ENCODE peak calls at places on chromosomes 5 and 9, in ten cellular contexts. One of them, this sample, is unnamed.

GRCh38 chr9:84862786-84863185 is 193.3 kb downstream of the NTRK2 start:
- DNase-seq in uterus: peak
- DNase-seq in CD8-positive, alpha-beta T cell: no peak
- DNase-seq in A549: peak
- DNase-seq in heart right ventricle: no peak
- DNase-seq in coronary artery: no peak
- DNase-seq in CD8-positive, alpha-beta memory T cell: no peak
- DNase-seq in body of pancreas: peak
- DNase-seq in RWPE1: peak
- DNase-seq in naive thymus-derived CD4-positive, alpha-beta T cell: no peak
- DNase-seq in this sample: peak

GRCh38 chr9:125272697-125273096 is 11.1 kb downstream of the GAPVD1 start:
- DNase-seq in uterus: no peak
- DNase-seq in CD8-positive, alpha-beta T cell: no peak
- DNase-seq in A549: no peak
- DNase-seq in heart right ventricle: no peak
- DNase-seq in coronary artery: no peak
- DNase-seq in CD8-positive, alpha-beta memory T cell: no peak
- DNase-seq in body of pancreas: no peak
- DNase-seq in RWPE1: peak
- DNase-seq in naive thymus-derived CD4-positive, alpha-beta T cell: no peak
- DNase-seq in this sample: no peak

GRCh38 chr9:132600326-132600984 is 18.0 kb downstream of the BARHL1 start:
- DNase-seq in uterus: no peak
- DNase-seq in CD8-positive, alpha-beta T cell: no peak
- DNase-seq in A549: no peak
- DNase-seq in heart right ventricle: no peak
- DNase-seq in coronary artery: no peak
- DNase-seq in CD8-positive, alpha-beta memory T cell: no peak
- DNase-seq in body of pancreas: no peak
- DNase-seq in RWPE1: no peak
- DNase-seq in naive thymus-derived CD4-positive, alpha-beta T cell: no peak
- DNase-seq in this sample: no peak

GRCh38 chr9:100554935-100555401 is 22.9 kb upstream of the CAVIN4 start:
- DNase-seq in uterus: no peak
- DNase-seq in CD8-positive, alpha-beta T cell: no peak
- DNase-seq in A549: no peak
- DNase-seq in heart right ventricle: no peak
- DNase-seq in coronary artery: no peak
- DNase-seq in CD8-positive, alpha-beta memory T cell: no peak
- DNase-seq in body of pancreas: no peak
- DNase-seq in RWPE1: no peak
- DNase-seq in naive thymus-derived CD4-positive, alpha-beta T cell: no peak
- DNase-seq in this sample: no peak

GRCh38 chr9:136345281-136346156 is 18.0 kb downstream of the DNLZ start:
- DNase-seq in uterus: peak
- DNase-seq in CD8-positive, alpha-beta T cell: no peak
- DNase-seq in A549: peak
- DNase-seq in heart right ventricle: peak
- DNase-seq in coronary artery: peak
- DNase-seq in CD8-positive, alpha-beta memory T cell: no peak
- DNase-seq in body of pancreas: peak
- DNase-seq in RWPE1: no peak
- DNase-seq in naive thymus-derived CD4-positive, alpha-beta T cell: no peak
- DNase-seq in this sample: peak

GRCh38 chr9:128159073-128159783 is 837 bp upstream of the BBLN start:
- DNase-seq in uterus: peak
- DNase-seq in CD8-positive, alpha-beta T cell: peak
- DNase-seq in A549: no peak
- DNase-seq in heart right ventricle: no peak
- DNase-seq in coronary artery: no peak
- DNase-seq in CD8-positive, alpha-beta memory T cell: peak
- DNase-seq in body of pancreas: no peak
- DNase-seq in RWPE1: no peak
- DNase-seq in naive thymus-derived CD4-positive, alpha-beta T cell: peak
- DNase-seq in this sample: no peak

GRCh38 chr9:137286980-137287383 is 9.5 kb downstream of the TOR4A start:
- DNase-seq in uterus: peak
- DNase-seq in CD8-positive, alpha-beta T cell: no peak
- DNase-seq in A549: peak
- DNase-seq in heart right ventricle: peak
- DNase-seq in coronary artery: no peak
- DNase-seq in CD8-positive, alpha-beta memory T cell: no peak
- DNase-seq in body of pancreas: peak
- DNase-seq in RWPE1: no peak
- DNase-seq in naive thymus-derived CD4-positive, alpha-beta T cell: no peak
- DNase-seq in this sample: peak

GRCh38 chr5:75037106-75037505 is 15.3 kb downstream of the GCNT4 start:
- DNase-seq in uterus: no peak
- DNase-seq in CD8-positive, alpha-beta T cell: no peak
- DNase-seq in A549: peak
- DNase-seq in heart right ventricle: no peak
- DNase-seq in coronary artery: no peak
- DNase-seq in CD8-positive, alpha-beta memory T cell: no peak
- DNase-seq in body of pancreas: peak
- DNase-seq in RWPE1: peak
- DNase-seq in naive thymus-derived CD4-positive, alpha-beta T cell: no peak
- DNase-seq in this sample: no peak

GRCh38 chr5:34487202-34487879 is 168.8 kb upstream of the RAI14 start:
- DNase-seq in uterus: no peak
- DNase-seq in CD8-positive, alpha-beta T cell: no peak
- DNase-seq in A549: no peak
- DNase-seq in heart right ventricle: no peak
- DNase-seq in coronary artery: no peak
- DNase-seq in CD8-positive, alpha-beta memory T cell: no peak
- DNase-seq in body of pancreas: peak
- DNase-seq in RWPE1: peak
- DNase-seq in naive thymus-derived CD4-positive, alpha-beta T cell: no peak
- DNase-seq in this sample: no peak

DNA sequence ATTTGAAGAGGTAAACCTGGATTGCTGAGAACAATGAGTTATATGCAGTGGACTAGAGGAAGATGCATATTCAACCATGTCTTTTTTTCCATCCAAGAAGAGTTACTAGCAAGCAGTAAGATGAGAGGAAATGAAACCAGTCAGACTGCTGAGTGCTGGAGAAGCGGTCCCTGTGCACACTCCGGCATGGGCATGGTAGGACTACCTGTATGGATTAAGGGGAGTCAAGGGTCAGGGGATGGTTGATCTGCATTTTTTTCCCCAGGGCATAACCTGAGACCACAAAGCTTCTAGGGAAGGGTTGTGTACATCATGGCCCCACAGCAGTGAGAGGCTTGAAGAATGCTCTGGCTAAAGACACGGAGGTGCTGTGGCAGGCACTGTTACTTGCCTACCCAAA is 76.6 kb upstream of the ZNF169 start:
- DNase-seq in uterus: no peak
- DNase-seq in CD8-positive, alpha-beta T cell: no peak
- DNase-seq in A549: no peak
- DNase-seq in heart right ventricle: no peak
- DNase-seq in coronary artery: no peak
- DNase-seq in CD8-positive, alpha-beta memory T cell: no peak
- DNase-seq in body of pancreas: no peak
- DNase-seq in RWPE1: no peak
- DNase-seq in naive thymus-derived CD4-positive, alpha-beta T cell: no peak
- DNase-seq in this sample: no peak
- H3K27ac ChIP-seq in uterus: no peak
- H3K27ac ChIP-seq in CD8-positive, alpha-beta T cell: no peak
- H3K27ac ChIP-seq in A549: no peak
- H3K27ac ChIP-seq in heart right ventricle: no peak
- H3K27ac ChIP-seq in coronary artery: peak
- H3K27ac ChIP-seq in CD8-positive, alpha-beta memory T cell: no peak
- H3K27ac ChIP-seq in body of pancreas: no peak
- H3K27ac ChIP-seq in RWPE1: peak
- H3K27ac ChIP-seq in naive thymus-derived CD4-positive, alpha-beta T cell: no peak
- H3K27ac ChIP-seq in this sample: peak

DNA sequence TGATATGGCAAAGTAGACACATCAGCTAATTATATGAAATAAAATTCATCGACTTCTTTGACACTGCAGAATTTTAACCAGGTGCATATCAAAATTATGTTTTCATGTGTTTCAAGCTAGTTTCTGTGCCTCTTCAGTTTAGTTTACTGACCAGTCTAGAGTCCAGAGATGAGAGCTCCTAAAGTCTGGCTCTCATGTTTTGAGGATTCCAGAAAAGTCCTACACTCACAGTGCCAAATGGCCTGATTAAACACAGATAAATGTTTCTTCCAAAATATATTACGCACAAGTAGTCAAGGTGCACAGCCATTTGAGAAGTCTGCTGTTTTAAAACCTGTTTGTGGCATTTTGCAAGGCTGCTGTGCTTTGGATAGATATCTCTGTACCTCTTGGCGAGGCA is 15.6 kb downstream of the RGMB start:
- DNase-seq in uterus: no peak
- DNase-seq in CD8-positive, alpha-beta T cell: no peak
- DNase-seq in A549: no peak
- DNase-seq in heart right ventricle: no peak
- DNase-seq in coronary artery: no peak
- DNase-seq in CD8-positive, alpha-beta memory T cell: no peak
- DNase-seq in body of pancreas: no peak
- DNase-seq in RWPE1: no peak
- DNase-seq in naive thymus-derived CD4-positive, alpha-beta T cell: no peak
- DNase-seq in this sample: no peak
- H3K27ac ChIP-seq in uterus: no peak
- H3K27ac ChIP-seq in CD8-positive, alpha-beta T cell: no peak
- H3K27ac ChIP-seq in A549: no peak
- H3K27ac ChIP-seq in heart right ventricle: no peak
- H3K27ac ChIP-seq in coronary artery: no peak
- H3K27ac ChIP-seq in CD8-positive, alpha-beta memory T cell: no peak
- H3K27ac ChIP-seq in body of pancreas: no peak
- H3K27ac ChIP-seq in RWPE1: no peak
- H3K27ac ChIP-seq in naive thymus-derived CD4-positive, alpha-beta T cell: no peak
- H3K27ac ChIP-seq in this sample: no peak

DNA sequence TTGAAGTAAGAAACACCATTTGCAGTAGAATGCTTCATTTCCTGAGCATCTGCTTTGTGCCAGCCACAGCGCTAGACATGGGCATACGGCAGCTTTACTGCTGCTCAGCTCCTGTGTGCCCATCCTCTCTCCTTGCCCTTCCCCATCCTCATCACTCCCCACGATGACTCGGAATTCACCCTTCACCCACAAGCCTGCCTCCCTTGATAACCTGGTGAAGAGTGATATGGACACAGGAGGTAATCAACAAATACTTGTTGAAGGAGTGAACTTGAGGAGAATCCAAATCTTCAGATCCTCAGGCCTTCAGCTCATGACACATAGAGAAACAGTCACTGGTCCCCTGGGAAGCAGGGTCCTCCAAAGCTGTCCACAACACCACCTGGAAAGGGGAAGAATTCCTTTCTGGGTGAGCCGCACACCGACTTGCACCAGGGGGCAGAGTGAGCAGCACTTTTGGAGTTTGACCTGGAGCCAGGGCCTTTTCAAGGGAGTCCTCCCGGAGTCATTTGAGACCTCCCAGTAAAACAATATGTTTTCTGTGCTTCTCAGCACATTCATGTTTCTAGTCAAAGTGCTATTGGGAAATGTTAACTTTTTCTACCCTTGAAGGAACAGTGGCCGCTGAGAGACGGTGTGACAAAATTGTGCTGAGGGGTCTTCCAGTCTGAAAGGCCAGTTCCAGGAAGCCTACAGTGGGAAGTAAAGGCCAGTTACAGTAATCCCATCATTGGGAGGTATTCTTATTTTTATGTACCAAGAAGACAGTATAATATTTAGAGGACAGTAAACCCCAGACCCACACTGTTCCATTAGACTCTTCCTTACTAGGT is 332.3 kb downstream of the CWC27 start:
- DNase-seq in uterus: peak
- DNase-seq in CD8-positive, alpha-beta T cell: peak
- DNase-seq in A549: peak
- DNase-seq in heart right ventricle: peak
- DNase-seq in coronary artery: peak
- DNase-seq in CD8-positive, alpha-beta memory T cell: peak
- DNase-seq in body of pancreas: peak
- DNase-seq in RWPE1: peak
- DNase-seq in naive thymus-derived CD4-positive, alpha-beta T cell: no peak
- DNase-seq in this sample: peak
- H3K27ac ChIP-seq in uterus: no peak
- H3K27ac ChIP-seq in CD8-positive, alpha-beta T cell: no peak
- H3K27ac ChIP-seq in A549: no peak
- H3K27ac ChIP-seq in heart right ventricle: no peak
- H3K27ac ChIP-seq in coronary artery: peak
- H3K27ac ChIP-seq in CD8-positive, alpha-beta memory T cell: no peak
- H3K27ac ChIP-seq in body of pancreas: no peak
- H3K27ac ChIP-seq in RWPE1: no peak
- H3K27ac ChIP-seq in naive thymus-derived CD4-positive, alpha-beta T cell: no peak
- H3K27ac ChIP-seq in this sample: peak

GRCh38 chr5:124538196-124538595 is 208.2 kb downstream of the ZNF608 start:
- DNase-seq in uterus: no peak
- DNase-seq in CD8-positive, alpha-beta T cell: no peak
- DNase-seq in A549: no peak
- DNase-seq in heart right ventricle: no peak
- DNase-seq in coronary artery: no peak
- DNase-seq in CD8-positive, alpha-beta memory T cell: no peak
- DNase-seq in body of pancreas: no peak
- DNase-seq in RWPE1: no peak
- DNase-seq in naive thymus-derived CD4-positive, alpha-beta T cell: no peak
- DNase-seq in this sample: no peak

GRCh38 chr5:124538931-124539330 is 207.5 kb downstream of the ZNF608 start:
- DNase-seq in uterus: no peak
- DNase-seq in CD8-positive, alpha-beta T cell: no peak
- DNase-seq in A549: no peak
- DNase-seq in heart right ventricle: no peak
- DNase-seq in coronary artery: no peak
- DNase-seq in CD8-positive, alpha-beta memory T cell: no peak
- DNase-seq in body of pancreas: no peak
- DNase-seq in RWPE1: no peak
- DNase-seq in naive thymus-derived CD4-positive, alpha-beta T cell: no peak
- DNase-seq in this sample: no peak

GRCh38 chr5:124536333-124536732 is 210.1 kb downstream of the ZNF608 start:
- DNase-seq in uterus: no peak
- DNase-seq in CD8-positive, alpha-beta T cell: no peak
- DNase-seq in A549: no peak
- DNase-seq in heart right ventricle: no peak
- DNase-seq in coronary artery: no peak
- DNase-seq in CD8-positive, alpha-beta memory T cell: no peak
- DNase-seq in body of pancreas: no peak
- DNase-seq in RWPE1: no peak
- DNase-seq in naive thymus-derived CD4-positive, alpha-beta T cell: no peak
- DNase-seq in this sample: no peak

DNA sequence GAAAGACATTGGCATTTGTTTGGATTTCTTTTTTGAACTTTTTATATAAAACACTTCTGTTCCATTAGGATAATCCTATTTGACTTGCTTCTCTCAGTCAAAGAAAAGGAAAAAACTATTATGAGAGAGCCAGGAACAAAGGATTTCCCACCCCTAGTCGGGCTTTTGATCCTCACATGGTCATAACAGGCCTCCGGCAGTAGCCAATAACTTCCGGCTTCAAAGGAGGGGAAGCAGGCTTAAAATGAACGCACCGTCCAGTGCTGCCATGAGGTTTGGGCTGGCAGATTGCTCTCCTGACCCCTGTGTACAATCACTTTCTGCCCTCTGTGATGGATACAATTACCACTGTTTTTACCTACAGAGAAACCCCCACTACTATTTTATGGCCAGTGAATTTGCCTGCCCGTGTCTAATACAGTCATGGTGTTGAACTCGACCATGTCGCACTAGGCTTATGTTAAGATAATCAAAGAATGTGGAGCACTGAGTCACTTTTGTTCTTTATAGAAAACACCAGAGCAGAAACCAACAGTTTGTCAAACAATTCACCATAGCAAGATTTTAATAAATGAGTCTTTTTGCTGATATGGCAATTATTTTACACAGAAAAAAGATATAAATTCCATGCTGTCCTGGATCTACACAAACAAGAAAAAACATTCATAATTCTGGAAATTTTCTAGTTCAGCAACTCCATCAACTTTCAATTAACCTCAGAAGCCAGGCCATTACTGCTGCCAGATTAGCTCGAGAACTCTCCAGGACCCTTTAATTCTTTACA is 209.1 kb downstream of the ZNF608 start:
- DNase-seq in uterus: no peak
- DNase-seq in CD8-positive, alpha-beta T cell: no peak
- DNase-seq in A549: no peak
- DNase-seq in heart right ventricle: no peak
- DNase-seq in coronary artery: no peak
- DNase-seq in CD8-positive, alpha-beta memory T cell: no peak
- DNase-seq in body of pancreas: no peak
- DNase-seq in RWPE1: no peak
- DNase-seq in naive thymus-derived CD4-positive, alpha-beta T cell: no peak
- DNase-seq in this sample: no peak
- H3K27ac ChIP-seq in uterus: peak
- H3K27ac ChIP-seq in CD8-positive, alpha-beta T cell: no peak
- H3K27ac ChIP-seq in A549: no peak
- H3K27ac ChIP-seq in heart right ventricle: no peak
- H3K27ac ChIP-seq in coronary artery: peak
- H3K27ac ChIP-seq in CD8-positive, alpha-beta memory T cell: no peak
- H3K27ac ChIP-seq in body of pancreas: no peak
- H3K27ac ChIP-seq in RWPE1: no peak
- H3K27ac ChIP-seq in naive thymus-derived CD4-positive, alpha-beta T cell: no peak
- H3K27ac ChIP-seq in this sample: no peak